ENCODE peak calls at places on chromosomes 4 and X, in seven cellular contexts. J is activated T-helper 1 cell treated with anti-CD3 and anti-CD28 coated beads, Interleukin-2, amount 50 U/mL, for 16 hours; E is naive B cell; B is fibroblast of lung; S is natural killer cell; O is anterior cingulate cortex; A is GM12892. G is an unnamed sample.

GRCh38 chrX:133943507-133943906 is 41.9 kb downstream of the GPC3 start:
- DNase-seq in J (no peak), E (no peak), S (no peak), O (no peak), B (no peak), A (no peak), G (no peak)

GRCh38 chr4:48212165-48212564 is 57.5 kb downstream of the TEC start:
- DNase-seq in J (no peak), E (peak), O (no peak), B (no peak), A (no peak), S (no peak), G (no peak)

GRCh38 chrX:139750390-139750789 is 42.4 kb upstream of the MCF2 start:
- DNase-seq in A (no peak), J (no peak), B (peak), O (no peak), E (no peak), S (no peak), G (no peak)

GRCh38 chr4:153065286-153065685 is 129.2 kb downstream of the FHDC1 start:
- DNase-seq in E (no peak), J (no peak), S (no peak), O (no peak), A (no peak), B (no peak), G (no peak)

GRCh38 chrX:68822641-68823410 is 6.0 kb upstream of the EFNB1 start:
- DNase-seq in S (no peak), O (no peak), B (peak), A (no peak), E (no peak), J (no peak), G (no peak)

GRCh38 chrX:137051978-137052640 is 18.3 kb upstream of the GPR101 start:
- DNase-seq in S (peak), J (peak), O (peak), B (peak), A (peak), E (peak), G (peak)

GRCh38 chrX:136764206-136764605 is 16.5 kb downstream of the ARHGEF6 start:
- DNase-seq in O (no peak), S (no peak), A (no peak), E (no peak), B (no peak), J (no peak), G (no peak)

GRCh38 chr4:137421796-137422195 is 110.5 kb downstream of the PCDH18 start:
- DNase-seq in E (no peak), B (peak), A (no peak), J (no peak), O (no peak), S (no peak), G (no peak)

GRCh38 chr4:654526-654845 is 19.6 kb downstream of the ATP5ME start:
- DNase-seq in A (no peak), S (no peak), E (no peak), B (no peak), O (no peak), J (no peak), G (no peak)

GRCh38 chr4:4488405-4489404 is 53.1 kb downstream of the STX18 start:
- DNase-seq in B (peak), A (peak), J (peak), E (peak), S (peak), O (no peak), G (peak)

GRCh38 chr4:156771171-156771837 is 200.3 kb downstream of the PDGFC start:
- DNase-seq in E (no peak), S (no peak), B (peak), A (no peak), J (no peak), O (peak), G (no peak)

GRCh38 chrX:54358424-54359211 is 772 bp upstream of the WNK3 start:
- DNase-seq in O (peak), E (peak), J (peak), S (no peak), A (peak), B (peak), G (no peak)

GRCh38 chr4:126396703-126397102 is 1081.9 kb downstream of the FAT4 start:
- DNase-seq in A (no peak), S (no peak), J (no peak), O (no peak), B (no peak), E (no peak), G (no peak)

GRCh38 chr4:99633772-99634171 is 23.9 kb downstream of the C4orf54 start:
- DNase-seq in E (no peak), B (peak), A (no peak), O (no peak), J (no peak), S (no peak), G (no peak)